ENCODE peak calls at places on chromosome 3, in seven cellular contexts. C is A549, H is body of pancreas, N is stomach, G is IMR-90, A is heart left ventricle, Y is transverse colon. B is an unnamed sample.

GRCh38 chr3:45776291-45776576 is 20.1 kb downstream of the SLC6A20 start:
- DNase-seq in G (no peak), C (no peak), Y (no peak), N (peak; percentile 14), A (no peak), H (no peak), B (no peak)

GRCh38 chr3:22360977-22361376 is 610.0 kb upstream of the ZNF385D start:
- DNase-seq in C (no peak), N (no peak), H (no peak), Y (no peak), G (no peak), A (no peak), B (no peak)

GRCh38 chr3:4504340-4505261 is 11.5 kb downstream of the ITPR1 start:
- DNase-seq in H (peak; percentile 29), N (no peak), G (no peak), Y (peak; percentile 70), C (no peak), A (no peak), B (peak; percentile 53)

GRCh38 chr3:129610276-129610675 is 3.8 kb upstream of the PLXND1 start:
- DNase-seq in N (no peak), G (no peak), H (no peak), A (no peak), C (no peak), Y (no peak), B (no peak)

GRCh38 chr3:155485897-155486296 is 192.4 kb upstream of the STRIT1 start:
- DNase-seq in H (no peak), C (no peak), G (no peak), Y (no peak), N (no peak), A (no peak), B (no peak)

GRCh38 chr3:94822298-94822697 is 759.4 kb downstream of the NSUN3 start:
- DNase-seq in C (no peak), N (no peak), A (no peak), Y (no peak), H (no peak), G (no peak), B (no peak)

GRCh38 chr3:38114875-38115644 is 21.9 kb downstream of the ACAA1 start:
- DNase-seq in Y (no peak), A (no peak), H (peak; percentile 4), N (no peak), C (no peak), G (no peak), B (no peak)

GRCh38 chr3:49791571-49791970 is 5.2 kb upstream of the IP6K1 start:
- DNase-seq in N (no peak), C (no peak), H (no peak), Y (no peak), G (no peak), A (no peak), B (no peak)

GRCh38 chr3:105722943-105723556 is 145.8 kb downstream of the CBLB start:
- DNase-seq in A (no peak), G (no peak), Y (no peak), H (no peak), C (no peak), N (no peak), B (no peak)

GRCh38 chr3:102259636-102260035 is 175.2 kb upstream of the ZPLD1 start:
- DNase-seq in Y (no peak), C (no peak), G (no peak), H (no peak), A (no peak), N (no peak), B (no peak)

GRCh38 chr3:23805228-23805880 is 401 bp upstream of the UBE2E1 start:
- DNase-seq in A (no peak), H (no peak), G (no peak), N (no peak), C (no peak), Y (no peak), B (no peak)

GRCh38 chr3:36542186-36542585 is 161.9 kb downstream of the STAC start:
- DNase-seq in Y (no peak), G (no peak), A (no peak), H (no peak), N (no peak), C (no peak), B (no peak)

GRCh38 chr3:66303556-66303955 is 82.8 kb downstream of the SLC25A26 start:
- DNase-seq in Y (no peak), N (no peak), H (no peak), C (no peak), G (no peak), A (no peak), B (no peak)

GRCh38 chr3:4320453-4320852 is 17.3 kb downstream of the SETMAR start:
- DNase-seq in G (no peak), Y (no peak), C (no peak), N (no peak), H (no peak), A (no peak), B (no peak)

GRCh38 chr3:108100906-108101305 is 10.1 kb upstream of the CD47 start:
- DNase-seq in C (no peak), H (no peak), N (no peak), A (no peak), G (no peak), Y (no peak), B (no peak)

GRCh38 chr3:119559441-119559963 is at the start of gene CD80:
- DNase-seq in Y (peak; percentile 77), C (peak; percentile 79), A (peak; percentile 61), G (peak; percentile 38), N (peak; percentile 75), H (peak; percentile 79), B (no peak)
- TF ChIP-seq POLR2A in Y (no peak), C (no peak), A (no peak), G (no peak), N (no peak), H (no peak), B (no peak)

DNA sequence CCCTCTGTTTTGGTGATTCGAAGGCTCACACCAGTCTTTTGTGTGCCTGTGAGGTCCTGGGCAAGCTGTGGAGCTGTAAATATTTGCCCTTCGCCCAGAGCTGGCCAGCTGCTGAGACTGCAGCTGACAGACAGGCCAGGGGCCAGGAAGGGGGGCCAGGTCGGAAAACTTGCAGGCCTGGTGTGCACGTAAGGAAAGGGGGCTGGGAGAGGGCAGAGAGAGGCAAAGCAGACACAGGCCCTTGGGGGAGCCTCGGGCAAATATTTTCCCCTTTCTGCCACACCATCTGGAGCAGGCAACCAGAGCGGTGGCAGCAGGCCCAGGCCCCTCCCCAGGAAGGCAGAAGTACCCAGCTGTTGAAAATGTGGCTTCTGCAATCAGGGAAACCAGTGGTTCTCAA is 2.6 kb downstream of the PDZRN3 start:
- DNase-seq in H (peak; percentile 89), N (peak; percentile 80), G (peak; percentile 47), Y (peak; percentile 46), C (no peak), A (peak; percentile 90), B (peak; percentile 85)
- H3K4me3 ChIP-seq in H (no peak overlapping the region), N (peak overlapping the region; percentile 68), G (peak overlapping the region; percentile 71), Y (peak overlapping the region; percentile 81), C (no peak overlapping the region), A (peak overlapping the region; percentile 53), B (peak overlapping the region; percentile 78)

GRCh38 chr3:10004506-10004905 is 17.9 kb upstream of the EMC3 start:
- DNase-seq in H (no peak), A (no peak), Y (no peak), N (no peak), C (no peak), G (no peak), B (no peak)
- TF ChIP-seq POLR2A in H (no peak), A (no peak), Y (no peak), N (no peak), C (no peak), G (no peak), B (no peak)

DNA sequence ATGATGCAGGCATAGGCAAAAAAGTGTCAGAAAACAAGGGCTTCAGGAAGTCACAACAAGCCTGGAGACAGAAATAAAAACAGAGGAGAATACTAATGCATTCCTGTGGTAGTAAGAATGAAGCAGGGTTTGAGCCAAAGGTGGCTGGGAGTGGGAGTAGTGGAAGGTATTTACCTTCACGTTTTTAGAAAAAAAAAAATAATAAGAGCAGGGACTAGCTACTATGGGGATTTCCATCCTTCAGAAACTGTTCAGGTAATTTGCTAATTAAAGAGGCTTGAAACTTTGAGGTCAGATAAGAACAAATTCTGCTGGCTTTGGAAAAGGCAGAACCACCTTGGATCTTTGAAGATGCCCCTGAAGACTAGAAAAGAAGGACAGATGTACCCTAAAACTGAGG is 18.5 kb downstream of the ILDR1 start:
- DNase-seq in H (no peak), Y (no peak), G (no peak), C (no peak), N (no peak), A (no peak), B (no peak)
- H3K4me3 ChIP-seq in H (no peak overlapping the region), Y (no peak overlapping the region), G (no peak overlapping the region), C (no peak overlapping the region), N (no peak overlapping the region), A (no peak overlapping the region), B (no peak overlapping the region)

GRCh38 chr3:159853506-159853864 is 135.2 kb upstream of the IL12A start:
- DNase-seq in Y (no peak), G (no peak), C (no peak), N (no peak), H (no peak), A (no peak), B (no peak)

GRCh38 chr3:159856496-159857098 is 132.0 kb upstream of the IL12A start:
- DNase-seq in N (no peak), H (no peak), Y (no peak), A (peak; percentile 36), C (no peak), G (no peak), B (no peak)

GRCh38 chr3:159855599-159856495 is 132.8 kb upstream of the IL12A start:
- DNase-seq in C (no peak), G (no peak), H (no peak), N (no peak), Y (no peak), A (no peak), B (no peak)

GRCh38 chr3:159852821-159853505 is 135.7 kb upstream of the IL12A start:
- DNase-seq in G (peak; percentile 56), C (no peak), A (peak; percentile 92), H (peak; percentile 19), Y (no peak), N (no peak), B (no peak)

DNA sequence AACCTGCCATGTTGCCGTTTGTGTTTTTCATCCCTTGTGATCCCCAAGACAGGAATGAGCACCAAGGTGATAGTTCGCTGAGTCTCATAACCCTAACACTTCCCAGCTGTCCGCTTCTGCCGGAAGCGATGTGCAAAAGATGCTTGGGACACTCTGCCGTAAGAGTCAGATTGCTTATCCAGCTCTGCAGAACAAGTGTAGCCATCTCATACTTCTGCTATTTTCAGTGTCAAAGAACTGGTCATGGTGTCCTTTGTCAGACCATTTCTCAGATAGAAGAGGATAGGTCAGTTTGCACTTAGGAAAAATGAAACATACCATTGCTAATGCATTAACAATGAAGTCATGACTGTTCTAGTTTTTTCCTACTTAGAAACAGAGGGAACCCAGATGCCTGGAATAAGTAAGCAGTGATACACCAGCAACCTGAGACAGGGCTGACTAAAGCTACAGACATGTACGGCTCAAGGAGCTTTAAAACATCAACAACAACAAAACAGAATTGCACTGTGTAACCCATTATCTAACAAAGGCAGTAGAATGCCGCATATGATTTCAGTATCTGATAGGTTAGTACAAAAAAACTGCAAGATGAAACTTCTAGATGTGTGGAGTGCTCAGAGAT is 134.0 kb upstream of the IL12A start:
- DNase-seq in N (no peak), H (no peak), A (no peak), G (peak; percentile 97), Y (no peak), C (peak; percentile 69), B (no peak)
- TF ChIP-seq POLR2A in N (no peak), H (no peak), A (peak; percentile 33), G (no peak), Y (no peak), C (no peak), B (no peak)